ENCODE peak calls at places on chromosomes 12 and 14, in four cellular contexts. W is activated B cell treated with CpG ODN at 0.5 μM for 24 hours, V is stromal cell of bone marrow, H is lower lobe of right lung. Z is an unnamed sample.

GRCh38 chr12:124527861-124528561 is 39.4 kb downstream of the NCOR2 start:
- DNase-seq in W (no peak), V (no peak), H (no peak), Z (no peak)

GRCh38 chr12:56900583-56900982 is 33.6 kb downstream of the SDR9C7 start:
- DNase-seq in W (no peak), V (no peak), H (no peak), Z (no peak)

GRCh38 chr14:52883658-52884057 is 67.2 kb downstream of the FERMT2 start:
- DNase-seq in W (no peak), V (no peak), H (no peak), Z (peak)

GRCh38 chr12:6684609-6685008 is 4.6 kb downstream of the ZNF384 start:
- DNase-seq in W (no peak), V (no peak), H (no peak), Z (peak)

GRCh38 chr14:52706286-52706685 is 714 bp upstream of the PSMC6 start:
- DNase-seq in W (no peak), V (no peak), H (no peak), Z (no peak)

GRCh38 chr14:79878785-79879184 is 332.5 kb downstream of the DIO2 start:
- DNase-seq in W (no peak), V (no peak), H (no peak), Z (no peak)

GRCh38 chr14:90703841-90704240 is 112.4 kb downstream of the TTC7B start:
- DNase-seq in W (no peak), V (no peak), H (no peak), Z (peak)

GRCh38 chr12:92560713-92561542 is 141.9 kb upstream of the PLEKHG7 start:
- DNase-seq in W (no peak), V (no peak), H (no peak), Z (no peak)

GRCh38 chr14:64879635-64880381 is at the start of gene SPTB:
- DNase-seq in W (peak), V (no peak), H (peak), Z (peak)

Z was measured in G401.